ENCODE peak calls at places on chromosomes 7 and 10, in seven cellular contexts. X is ACHN; Y is AG10803; K is KBM-7; C is NCI-H524 treated with DMSO at 0.1 percent for 48 hours; P is stimulated activated CD8-positive, alpha-beta memory T cell treated with anti-CD3 and anti-CD28 coated beads, Interleukin-15, amount 100 ng/mL, for 24 hours; G is hepatic stellate cell. O is an unnamed sample.

GRCh38 chr7:90594791-90595317 is 1.3 kb upstream of the CDK14 start:
- DNase-seq in P (no peak), Y (peak; percentile 75), G (peak; percentile 57), X (no peak), C (no peak), K (peak; percentile 20), O (peak; percentile 27)

GRCh38 chr10:79936625-79937255 is 12.2 kb downstream of the SFTPD start:
- DNase-seq in X (no peak), C (no peak), P (no peak), G (no peak), Y (no peak), K (no peak), O (no peak)

GRCh38 chr7:137579913-137580640 is 236.5 kb upstream of the PTN start:
- DNase-seq in G (peak; percentile 52), K (no peak), X (peak; percentile 47), P (no peak), C (no peak), Y (peak; percentile 38), O (no peak)

GRCh38 chr10:90179696-90180407 is 478.5 kb downstream of the KIF20B start:
- DNase-seq in K (no peak), X (no peak), C (no peak), P (no peak), G (no peak), Y (peak; percentile 43), O (peak; percentile 78)

GRCh38 chr7:90595341-90595800 is 750 bp upstream of the CDK14 start:
- DNase-seq in X (no peak), K (no peak), C (no peak), Y (peak; percentile 16), G (peak; percentile 25), P (no peak), O (no peak)

GRCh38 chr10:108877130-108877529 is 1046.2 kb downstream of the XPNPEP1 start:
- DNase-seq in X (no peak), Y (peak; percentile 66), K (no peak), P (no peak), C (no peak), G (no peak), O (peak; percentile 50)

GRCh38 chr7:158495780-158496179 is 91.8 kb downstream of the PTPRN2 start:
- DNase-seq in C (peak; percentile 7), Y (no peak), X (peak; percentile 49), P (no peak), K (peak; percentile 34), G (no peak), O (peak; percentile 46)

GRCh38 chr7:94251-94801 is 98.0 kb upstream of the FAM20C start:
- DNase-seq in C (no peak), G (no peak), K (no peak), X (no peak), P (no peak), Y (no peak), O (no peak)

GRCh38 chr7:1994931-1995330 is 237.8 kb downstream of the MAD1L1 start:
- DNase-seq in C (peak; percentile 45), P (no peak), K (no peak), X (no peak), G (no peak), Y (no peak), O (no peak)

GRCh38 chr10:35876248-35876647 is 234.2 kb upstream of the FZD8 start:
- DNase-seq in G (peak; percentile 29), P (no peak), C (no peak), X (peak; percentile 5), Y (peak; percentile 78), K (no peak), O (no peak)

O was measured in hepatocyte.